ENCODE peak calls at places on chromosomes 12 and 14, in seven cellular contexts. P, W, Z, E, S, Q and C are unnamed samples.

GRCh38 chr14:99133563-99134332 is 138.2 kb downstream of the BCL11B start:
- DNase-seq in S (no peak), Z (no peak), W (peak), E (no peak), Q (peak), P (no peak), C (no peak)

GRCh38 chr12:62647586-62647985 is 181.0 kb downstream of the MON2 start:
- DNase-seq in W (no peak), Q (peak), Z (no peak), P (peak), S (no peak), E (peak), C (no peak)

GRCh38 chr12:132695431-132695830 is 8.0 kb downstream of the PXMP2 start:
- DNase-seq in Q (peak), Z (no peak), W (no peak), S (no peak), E (no peak), P (no peak), C (no peak)

GRCh38 chr12:130965668-130966067 is 12.0 kb downstream of the ADGRD1 start:
- DNase-seq in S (no peak), P (peak), E (no peak), W (no peak), Z (no peak), Q (no peak), C (no peak)

GRCh38 chr12:105738036-105738435 is 400.7 kb downstream of the NUAK1 start:
- DNase-seq in E (peak), P (peak), Z (no peak), W (no peak), S (no peak), Q (peak), C (no peak)

GRCh38 chr12:4910502-4911315 is 1.0 kb downstream of the KCNA1 start:
- DNase-seq in Q (no peak), Z (no peak), E (no peak), S (peak), P (no peak), W (no peak), C (peak)

GRCh38 chr14:58398495-58398894 is 2.8 kb downstream of the TOMM20L start:
- DNase-seq in Q (no peak), E (no peak), Z (no peak), W (no peak), P (no peak), S (no peak), C (no peak)

GRCh38 chr12:2374092-2374740 is 321.4 kb downstream of the CACNA1C start:
- DNase-seq in S (no peak), Z (no peak), E (no peak), P (no peak), W (no peak), Q (no peak), C (no peak)

GRCh38 chr14:102049258-102050025 is 37.4 kb downstream of the HSP90AA1 start:
- DNase-seq in P (no peak), S (no peak), W (no peak), Z (no peak), E (no peak), Q (no peak), C (no peak)

GRCh38 chr14:30580616-30581282 is 21.8 kb downstream of the G2E3 start:
- DNase-seq in W (no peak), Q (no peak), Z (no peak), E (no peak), P (peak), S (no peak), C (no peak)

GRCh38 chr14:44778562-44778961 is 183.2 kb downstream of the KLHL28 start:
- DNase-seq in E (no peak), Q (no peak), P (peak), Z (no peak), W (no peak), S (no peak), C (no peak)

GRCh38 chr12:2023365-2023764 is 19.1 kb upstream of the DCP1B start:
- DNase-seq in E (no peak), Q (no peak), Z (no peak), P (no peak), S (no peak), W (peak), C (no peak)

GRCh38 chr12:128726866-128727265 is 96.9 kb downstream of the SLC15A4 start:
- DNase-seq in Z (no peak), Q (no peak), P (no peak), E (no peak), W (no peak), S (no peak), C (no peak)

GRCh38 chr12:101566318-101566717 is 28.5 kb upstream of the MYBPC1 start:
- DNase-seq in S (peak), E (no peak), W (no peak), P (no peak), Z (no peak), Q (no peak), C (no peak)

GRCh38 chr14:90815817-90816662 is at the start of gene TTC7B:
- DNase-seq in Z (no peak), P (peak), W (peak), E (no peak), Q (peak), S (peak), C (peak)

GRCh38 chr12:107477018-107477417 is 208.6 kb upstream of the PWP1 start:
- DNase-seq in Q (no peak), P (no peak), W (no peak), Z (no peak), E (no peak), S (no peak), C (no peak)

GRCh38 chr12:15546102-15546701 is 223.9 kb downstream of the PTPRO start:
- DNase-seq in W (no peak), S (no peak), P (no peak), Z (no peak), Q (no peak), E (no peak), C (no peak)

GRCh38 chr12:5047094-5047493 is 3.4 kb downstream of the KCNA5 start:
- DNase-seq in W (no peak), Q (no peak), Z (no peak), P (no peak), E (no peak), S (no peak), C (no peak)

GRCh38 chr14:60980811-60981625 is at the start of the genes SLC38A6 and TRMT5:
- DNase-seq in Q (peak), E (peak), P (peak), S (peak), W (peak), Z (peak), C (peak)

GRCh38 chr14:86279405-86279804 is 749.5 kb downstream of the FLRT2 start:
- DNase-seq in W (no peak), Q (no peak), Z (no peak), E (no peak), S (no peak), P (no peak), C (no peak)

GRCh38 chr12:59085680-59086079 is 165.4 kb upstream of the LRIG3 start:
- DNase-seq in W (no peak), Q (no peak), Z (no peak), P (no peak), E (no peak), S (no peak), C (no peak)

GRCh38 chr12:29334911-29335310 is 46.1 kb downstream of the ERGIC2 start:
- DNase-seq in S (no peak), Q (no peak), Z (no peak), E (no peak), W (no peak), P (no peak), C (no peak)

GRCh38 chr12:5328669-5329068 is 103.2 kb upstream of the NTF3 start:
- DNase-seq in E (no peak), W (no peak), S (no peak), Q (no peak), Z (no peak), P (no peak), C (no peak)

GRCh38 chr12:123436017-123436964 is at the start of gene RILPL2:
- DNase-seq in W (peak), S (peak), P (peak), Z (peak), E (peak), Q (peak), C (peak)

GRCh38 chr12:50742776-50743175 is 21.1 kb upstream of the ATF1 start:
- DNase-seq in Q (no peak), S (no peak), Z (no peak), P (no peak), W (no peak), E (no peak), C (no peak)

GRCh38 chr12:70190252-70191010 is 52.8 kb upstream of the CNOT2 start:
- DNase-seq in Z (no peak), Q (no peak), W (no peak), S (no peak), P (peak), E (no peak), C (no peak)

GRCh38 chr12:105409881-105410471 is 79.5 kb downstream of the C12orf75 start:
- DNase-seq in P (peak), Z (no peak), Q (peak), E (peak), W (peak), S (no peak), C (peak)

GRCh38 chr14:50677527-50678063 is 9.5 kb upstream of the SAV1 start:
- DNase-seq in E (no peak), Q (no peak), S (no peak), Z (no peak), P (peak), W (no peak), C (no peak)

GRCh38 chr12:75606921-75607320 is 95.5 kb upstream of the KRR1 start:
- DNase-seq in E (no peak), S (no peak), Q (no peak), Z (no peak), P (no peak), W (no peak), C (no peak)

GRCh38 chr14:28983279-28983678 is 216.7 kb downstream of the FOXG1 start:
- DNase-seq in P (no peak), E (no peak), Z (no peak), W (no peak), S (no peak), Q (no peak), C (no peak)

GRCh38 chr12:34403706-34404376 is 381.5 kb downstream of the ALG10 start:
- DNase-seq in Q (peak), W (peak), P (no peak), Z (no peak), E (no peak), S (peak), C (no peak)

GRCh38 chr12:49944046-49944445 is 6.5 kb upstream of the AQP2 start:
- DNase-seq in Q (no peak), E (no peak), Z (no peak), P (no peak), W (no peak), S (no peak), C (no peak)

GRCh38 chr14:63616015-63616414 is 25.7 kb downstream of the WDR89 start:
- DNase-seq in E (no peak), P (peak), W (no peak), Q (no peak), S (no peak), Z (no peak), C (no peak)

GRCh38 chr14:95464524-95464923 is 51.9 kb downstream of the SYNE3 start:
- DNase-seq in Q (no peak), W (no peak), Z (no peak), S (no peak), P (no peak), E (no peak), C (no peak)

GRCh38 chr14:95575820-95576473 is 41.1 kb downstream of the GLRX5 start:
- DNase-seq in Z (no peak), E (no peak), P (no peak), Q (no peak), S (peak), W (no peak), C (no peak)

GRCh38 chr12:11650697-11651281 is 1.3 kb downstream of the ETV6 start:
- DNase-seq in Q (no peak), E (no peak), Z (no peak), S (no peak), W (no peak), P (peak), C (no peak)

GRCh38 chr14:104350463-104351185 is 212.2 kb downstream of the KIF26A start:
- DNase-seq in S (no peak), W (no peak), Q (peak), P (peak), Z (no peak), E (no peak), C (no peak)

GRCh38 chr12:49750027-49750977 is 8.9 kb downstream of the TMBIM6 start:
- DNase-seq in Q (no peak), Z (no peak), P (peak), W (no peak), S (no peak), E (peak), C (no peak)

GRCh38 chr14:74852922-74853530 is 22.9 kb downstream of the PROX2 start:
- DNase-seq in W (no peak), E (no peak), Z (no peak), Q (no peak), S (no peak), P (peak), C (no peak)

GRCh38 chr14:36655963-36656768 is 5.5 kb upstream of the PAX9 start:
- DNase-seq in Z (no peak), W (peak), Q (no peak), E (no peak), P (no peak), S (peak), C (peak)
- TF ChIP-seq CTCF in Z (no peak), W (peak), Q (peak), E (no peak), P (peak), S (peak), C (peak)

DNA sequence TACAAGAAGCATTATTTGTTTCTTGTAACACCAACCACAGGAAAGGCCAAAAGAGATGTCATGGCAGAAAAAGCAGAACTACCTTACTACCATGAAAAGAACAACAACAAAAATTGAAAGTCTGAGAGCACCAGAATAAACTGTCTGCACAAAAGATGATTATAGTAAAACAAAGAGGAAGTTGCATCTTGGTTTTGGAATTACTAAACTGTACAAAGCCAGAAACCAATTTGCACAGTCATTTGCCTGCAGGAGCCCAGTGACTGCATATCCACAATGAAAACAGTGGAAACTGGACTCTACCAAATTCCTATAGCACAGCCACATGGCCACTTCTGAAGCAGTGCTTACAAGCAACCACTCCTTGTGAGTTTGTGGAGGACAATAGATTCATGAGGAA is 276.2 kb downstream of the SSPN start:
- DNase-seq in E (no peak), Q (no peak), Z (no peak), S (no peak), W (no peak), P (peak), C (no peak)
- TF ChIP-seq CTCF in E (no peak), Q (no peak), Z (no peak), S (no peak), W (no peak), P (no peak), C (no peak)

GRCh38 chr12:113852273-113852672 is 113.9 kb downstream of the RBM19 start:
- DNase-seq in Q (no peak), E (no peak), Z (no peak), S (no peak), P (no peak), W (no peak), C (no peak)
- TF ChIP-seq CTCF in Q (no peak), E (no peak), Z (no peak), S (no peak), P (no peak), W (no peak), C (no peak)

GRCh38 chr14:77026166-77026929 is 2.2 kb downstream of the IRF2BPL start:
- DNase-seq in W (no peak), Z (no peak), S (no peak), P (peak), Q (peak), E (peak), C (no peak)

GRCh38 chr14:77028384-77029246 is at the start of gene IRF2BPL:
- DNase-seq in Z (peak), E (peak), P (peak), S (peak), Q (peak), W (peak), C (peak)

GRCh38 chr14:77025744-77026165 is 2.8 kb downstream of the IRF2BPL start:
- DNase-seq in S (peak), Q (no peak), Z (no peak), P (no peak), E (no peak), W (no peak), C (peak)

GRCh38 chr14:77027538-77028383 is 747 bp downstream of the IRF2BPL start:
- DNase-seq in S (peak), Q (peak), E (peak), Z (peak), P (peak), W (peak), C (peak)

DNA sequence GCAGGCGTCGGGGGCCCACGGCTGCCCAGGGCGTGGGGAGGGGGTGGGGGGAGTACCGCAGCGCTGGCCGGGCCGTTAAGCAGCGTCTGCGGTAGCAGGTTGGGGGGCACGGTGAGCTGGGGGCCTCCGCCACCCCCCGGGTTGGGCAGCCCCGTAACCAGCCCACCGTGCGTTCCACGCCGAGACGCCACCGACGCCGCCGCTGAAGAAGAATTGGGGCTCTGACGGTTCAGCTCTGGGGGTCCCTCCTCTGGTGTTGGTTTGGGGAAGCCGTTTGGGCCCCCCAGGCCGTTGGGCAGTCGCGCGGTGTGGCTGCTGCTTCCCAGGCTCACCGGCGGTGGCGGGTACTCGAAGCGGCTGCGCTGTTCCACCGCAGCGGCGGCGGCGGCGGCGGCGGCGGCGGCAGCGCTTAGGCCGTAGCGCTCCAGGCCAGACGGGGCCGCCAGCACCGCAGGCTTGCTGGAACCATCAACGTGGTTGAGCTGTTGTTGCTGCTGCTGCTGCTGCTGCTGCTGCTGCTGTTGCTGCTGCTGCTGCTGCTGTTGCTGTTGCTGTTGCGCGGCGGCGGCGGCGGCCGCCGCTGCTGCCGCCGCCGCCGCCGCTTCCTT is 1.5 kb downstream of the IRF2BPL start:
- DNase-seq in S (peak), Z (peak), E (no peak), W (peak), P (peak), Q (peak), C (peak)
- TF ChIP-seq CTCF in S (no peak), Z (no peak), E (no peak), W (no peak), P (no peak), Q (no peak), C (no peak)

DNA sequence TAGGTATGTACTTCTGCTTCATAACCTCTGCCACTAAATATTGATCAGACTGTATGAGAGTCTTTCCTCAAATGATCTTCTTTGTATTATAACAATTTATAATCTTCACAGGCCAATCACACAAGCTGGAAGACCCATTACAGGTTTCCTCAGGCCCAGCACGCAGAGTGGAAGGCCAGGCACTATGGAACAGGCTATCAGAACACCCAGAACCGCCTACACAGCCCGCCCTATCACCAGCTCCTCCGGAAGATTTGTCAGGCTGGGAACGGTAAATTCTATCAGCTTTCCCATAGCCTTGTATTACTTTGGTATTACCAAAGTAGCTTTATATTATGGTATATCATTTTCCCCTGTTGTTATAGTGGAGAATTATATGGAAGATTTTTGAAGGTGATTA is 16.5 kb downstream of the TTC8 start:
- DNase-seq in W (no peak), E (no peak), Q (no peak), P (no peak), Z (no peak), S (no peak), C (no peak)
- TF ChIP-seq CTCF in W (no peak), E (no peak), Q (no peak), P (no peak), Z (no peak), S (no peak), C (no peak)

GRCh38 chr14:103213331-103213730 is 90.1 kb downstream of the TNFAIP2 start:
- DNase-seq in P (no peak), Q (no peak), Z (no peak), E (no peak), S (no peak), W (no peak), C (no peak)
- TF ChIP-seq CTCF in P (no peak), Q (no peak), Z (no peak), E (no peak), S (no peak), W (no peak), C (no peak)

DNA sequence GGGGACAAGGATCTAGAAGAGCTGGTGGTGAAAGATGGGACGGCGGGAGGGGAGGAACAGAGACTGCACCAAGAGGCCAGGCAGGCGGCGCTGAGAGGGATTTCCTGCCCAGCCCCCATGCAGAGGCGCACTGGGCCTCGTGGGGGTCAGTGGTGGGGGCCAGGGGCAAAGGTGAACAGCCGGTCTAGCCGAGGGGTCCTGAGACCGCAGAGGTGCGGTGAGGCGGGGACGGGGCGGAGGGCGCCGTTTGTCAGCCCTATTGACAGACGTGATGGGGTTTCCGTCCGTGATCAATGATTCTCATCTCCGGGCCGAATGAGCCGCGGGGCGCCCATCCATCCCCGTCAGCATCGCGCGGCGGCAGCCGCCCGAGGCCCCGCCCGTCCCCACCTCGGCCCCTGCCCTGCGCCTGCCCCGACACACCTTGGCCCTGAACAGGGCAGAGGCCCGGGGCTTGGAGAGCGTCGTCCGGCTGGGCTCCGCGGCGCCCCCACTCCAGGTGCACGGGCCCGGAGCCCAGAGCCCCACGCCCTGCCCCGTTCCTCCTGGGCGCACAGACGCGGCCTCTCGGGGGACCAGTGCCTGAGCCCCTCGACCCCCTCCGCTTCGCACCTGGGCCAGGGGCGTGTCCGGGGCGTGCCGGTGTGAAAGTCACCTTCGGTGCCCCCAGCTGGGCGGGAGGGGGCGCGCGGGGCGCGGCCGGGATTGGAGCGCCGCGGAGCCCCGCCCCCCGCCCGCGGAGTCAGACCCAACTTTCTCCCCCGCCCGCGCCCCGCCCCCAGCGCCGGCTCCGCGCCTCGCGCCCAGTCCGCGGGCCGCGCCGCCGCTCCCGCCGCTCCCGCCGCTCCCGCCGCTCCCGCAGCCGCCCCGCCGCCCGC is at the start of gene NXPH4:
- DNase-seq in Q (peak), W (no peak), E (no peak), S (peak), Z (peak), P (no peak), C (no peak)
- TF ChIP-seq CTCF in Q (no peak), W (no peak), E (no peak), S (no peak), Z (no peak), P (no peak), C (peak)

GRCh38 chr14:97777622-97778021 is 980.4 kb downstream of the VRK1 start:
- DNase-seq in S (no peak), E (no peak), P (no peak), Z (peak), W (no peak), Q (no peak), C (no peak)
- TF ChIP-seq CTCF in S (no peak), E (no peak), P (no peak), Z (no peak), W (no peak), Q (no peak), C (no peak)